ENCODE peak calls at places on chromosomes 6 and 20, in six cellular contexts. Z is IMR-90, Y is H7, H is fibroblast of mammary gland, R is PC-9, U is lung. T is an unnamed sample.

GRCh38 chr6:85679445-85680123 is 36.9 kb upstream of the SYNCRIP start:
- DNase-seq in Z (no peak), Y (no peak), H (peak), R (no peak), U (no peak), T (peak)

GRCh38 chr6:25094726-25095125 is 159.0 kb upstream of the RIPOR2 start:
- DNase-seq in Z (no peak), Y (no peak), H (no peak), R (no peak), U (no peak), T (peak)

GRCh38 chr20:46928580-46929132 is 34.0 kb downstream of the EYA2 start:
- DNase-seq in Z (peak), Y (peak), H (peak), R (no peak), U (no peak), T (no peak)

GRCh38 chr6:89117285-89118108 is at the start of gene SRSF12:
- DNase-seq in Z (peak), Y (peak), H (no peak), R (peak), U (peak), T (peak)

GRCh38 chr6:56079761-56080540 is 167.4 kb downstream of the COL21A1 start:
- DNase-seq in Z (no peak), Y (no peak), H (no peak), R (no peak), U (no peak), T (peak)

GRCh38 chr20:10985536-10985935 is 311.7 kb upstream of the JAG1 start:
- DNase-seq in Z (peak), Y (no peak), H (peak), R (no peak), U (no peak), T (peak)

GRCh38 chr20:42688576-42688975 is 501.1 kb downstream of the PTPRT start:
- DNase-seq in Z (no peak), Y (peak), H (no peak), R (no peak), U (no peak), T (no peak)

GRCh38 chr20:19289451-19289850 is 77.0 kb downstream of the SLC24A3 start:
- DNase-seq in Z (no peak), Y (no peak), H (no peak), R (no peak), U (no peak), T (no peak)

GRCh38 chr20:48139262-48140041 is 354.2 kb upstream of the SULF2 start:
- DNase-seq in Z (no peak), Y (no peak), H (no peak), R (peak), U (no peak), T (peak)

GRCh38 chr6:22145823-22146379 is 150.9 kb downstream of the PRL start:
- DNase-seq in Z (peak), Y (peak), H (peak), R (no peak), U (no peak), T (peak)

GRCh38 chr6:159801935-159802334 is 1.9 kb downstream of the PNLDC1 start:
- DNase-seq in Z (peak), Y (no peak), H (no peak), R (no peak), U (no peak), T (no peak)

GRCh38 chr20:58573257-58573656 is 58.1 kb upstream of the APCDD1L start:
- DNase-seq in Z (no peak), Y (no peak), H (no peak), R (no peak), U (no peak), T (no peak)

GRCh38 chr6:139982652-139983051 is 608.2 kb upstream of the CITED2 start:
- DNase-seq in Z (peak), Y (peak), H (peak), R (no peak), U (no peak), T (peak)

GRCh38 chr20:42046686-42047085 is 428.5 kb upstream of the CHD6 start:
- DNase-seq in Z (no peak), Y (no peak), H (no peak), R (no peak), U (no peak), T (no peak)

GRCh38 chr6:1849686-1850580 is 240.2 kb downstream of the FOXC1 start:
- DNase-seq in Z (no peak), Y (no peak), H (no peak), R (no peak), U (no peak), T (no peak)

GRCh38 chr20:43942661-43943285 is 28.1 kb downstream of the TOX2 start:
- DNase-seq in Z (peak), Y (no peak), H (peak), R (peak), U (no peak), T (peak)

GRCh38 chr20:50850721-50851286 is 55.9 kb downstream of the BCAS4 start:
- DNase-seq in Z (no peak), Y (peak), H (no peak), R (no peak), U (no peak), T (no peak)

GRCh38 chr6:71107935-71108420 is 151.1 kb upstream of the B3GAT2 start:
- DNase-seq in Z (peak), Y (no peak), H (peak), R (no peak), U (no peak), T (peak)

GRCh38 chr6:10362300-10362699 is 52.6 kb downstream of the TFAP2A start:
- DNase-seq in Z (no peak), Y (no peak), H (no peak), R (no peak), U (no peak), T (no peak)

GRCh38 chr6:63503199-63503598 is 69.1 kb upstream of the LOC128125822 start:
- DNase-seq in Z (no peak), Y (no peak), H (no peak), R (no peak), U (no peak), T (no peak)

DNA sequence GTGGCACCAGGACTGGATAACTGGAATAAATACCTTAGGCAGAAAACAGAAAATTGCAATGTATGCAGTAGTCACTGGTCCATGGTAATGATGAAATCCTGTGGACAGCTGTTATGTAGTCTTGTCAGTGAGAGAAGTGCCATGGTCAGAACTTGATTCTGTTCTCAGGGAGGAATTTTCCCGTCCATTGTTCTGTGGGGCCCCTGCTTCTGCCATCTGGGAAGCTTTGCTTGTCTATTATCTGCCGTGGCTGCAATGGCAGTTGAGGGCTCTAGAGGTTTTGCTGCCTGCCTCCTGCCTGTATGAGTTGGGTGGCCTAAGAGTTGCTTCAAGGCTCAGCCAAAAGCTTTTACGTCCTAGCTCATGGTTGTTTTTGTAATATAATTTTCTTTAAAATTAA is 126.8 kb upstream of the SLC35B3 start:
- DNase-seq in Z (no peak), Y (no peak), H (no peak), R (no peak), U (no peak), T (no peak)
- H3K4me3 ChIP-seq in Z (no peak), Y (no peak), H (no peak), R (no peak), U (no peak), T (no peak)

GRCh38 chr6:116370717-116371383 is at the start of gene DSE:
- DNase-seq in Z (peak), Y (peak), H (peak), R (peak), U (peak), T (peak)
- H3K4me3 ChIP-seq in Z (peak), Y (peak), H (peak), R (peak), U (peak), T (peak)

GRCh38 chr6:106966671-106967522 is 7.6 kb downstream of the CD24 start:
- DNase-seq in Z (no peak), Y (no peak), H (no peak), R (no peak), U (no peak), T (no peak)
- H3K4me3 ChIP-seq in Z (no peak), Y (no peak), H (no peak), R (no peak), U (no peak), T (no peak)

DNA sequence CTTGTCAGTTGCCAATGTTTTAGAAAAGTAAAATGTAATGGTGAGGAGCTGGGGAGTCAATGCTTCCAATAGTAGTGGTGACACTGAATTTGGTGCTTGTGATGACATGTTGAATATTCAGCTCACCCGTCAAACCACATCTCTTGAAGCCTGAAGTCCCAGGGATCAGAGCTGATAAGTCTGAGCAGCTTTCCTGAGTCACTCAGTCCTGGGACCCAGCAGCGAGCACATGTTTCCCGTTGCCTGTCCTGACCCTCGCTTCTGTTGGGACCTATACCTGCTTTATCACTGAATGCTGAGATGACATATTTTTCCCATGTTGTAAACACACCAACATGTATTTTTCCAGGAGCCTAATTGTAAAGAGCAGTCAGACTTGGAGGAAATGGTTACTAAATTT is 693.6 kb downstream of the QKI start:
- DNase-seq in Z (no peak), Y (no peak), H (no peak), R (no peak), U (no peak), T (no peak)
- H3K4me3 ChIP-seq in Z (no peak), Y (no peak), H (no peak), R (no peak), U (no peak), T (no peak)

GRCh38 chr6:166828397-166829002 is 127.8 kb downstream of the RNASET2 start:
- DNase-seq in Z (no peak), Y (no peak), H (no peak), R (no peak), U (no peak), T (no peak)

GRCh38 chr6:166830185-166830890 is 126.0 kb downstream of the RNASET2 start:
- DNase-seq in Z (no peak), Y (no peak), H (no peak), R (no peak), U (no peak), T (no peak)

GRCh38 chr6:166834049-166834448 is 122.3 kb downstream of the RNASET2 start:
- DNase-seq in Z (no peak), Y (no peak), H (no peak), R (no peak), U (no peak), T (no peak)

GRCh38 chr6:166826264-166826663 is 130.1 kb downstream of the RNASET2 start:
- DNase-seq in Z (no peak), Y (no peak), H (no peak), R (no peak), U (no peak), T (no peak)

GRCh38 chr6:166830891-166831363 is 125.4 kb downstream of the RNASET2 start:
- DNase-seq in Z (no peak), Y (no peak), H (no peak), R (no peak), U (no peak), T (no peak)
- H3K4me3 ChIP-seq in Z (no peak), Y (no peak), H (no peak), R (no peak), U (no peak), T (no peak)

GRCh38 chr6:68122032-68122431 is 513.0 kb upstream of the ADGRB3 start:
- DNase-seq in Z (no peak), Y (no peak), H (no peak), R (no peak), U (no peak), T (no peak)

GRCh38 chr6:68128211-68128610 is 506.9 kb upstream of the ADGRB3 start:
- DNase-seq in Z (no peak), Y (no peak), H (no peak), R (no peak), U (no peak), T (no peak)

GRCh38 chr6:68127066-68127465 is 508.0 kb upstream of the ADGRB3 start:
- DNase-seq in Z (no peak), Y (no peak), H (no peak), R (no peak), U (no peak), T (no peak)

GRCh38 chr6:68126089-68126749 is 508.9 kb upstream of the ADGRB3 start:
- DNase-seq in Z (no peak), Y (no peak), H (peak), R (no peak), U (no peak), T (no peak)
- H3K4me3 ChIP-seq in Z (no peak), Y (no peak), H (no peak), R (no peak), U (no peak), T (no peak)

GRCh38 chr6:128519132-128519930 is 1.1 kb downstream of the PTPRK start:
- DNase-seq in Z (peak), Y (peak), H (peak), R (peak), U (peak), T (peak)
- H3K4me3 ChIP-seq in Z (peak), Y (peak), H (peak), R (peak), U (peak), T (peak)

GRCh38 chr6:3535716-3536435 is 79.0 kb upstream of the SLC22A23 start:
- DNase-seq in Z (no peak), Y (no peak), H (peak), R (no peak), U (peak), T (no peak)
- H3K4me3 ChIP-seq in Z (no peak), Y (no peak), H (no peak), R (no peak), U (no peak), T (no peak)

T was measured in mesenchymal stem cell.